ENCODE peak calls at places on chromosomes 2 and 18, in six cellular contexts. P is endodermal cell, U is Panc1, R is heart right ventricle, C is uterus, Q is lung. G is an unnamed sample. For H3K4me1, the result is how much of the 10 kb centered on the place peaks cover.

GRCh38 chr2:7738596-7738995 is 821.4 kb downstream of the RNF144A start:
- DNase-seq in P (no peak), U (no peak), R (no peak), C (no peak), Q (no peak), G (no peak)

GRCh38 chr2:99689135-99689742 is 199.4 kb upstream of the REV1 start:
- DNase-seq in P (no peak), U (no peak), R (no peak), C (no peak), Q (no peak), G (no peak)

GRCh38 chr2:135099802-135100483 is 47.9 kb downstream of the RAB3GAP1 start:
- DNase-seq in P (no peak), U (no peak), R (no peak), C (no peak), Q (no peak), G (no peak)

GRCh38 chr18:34222396-34223163 is 2.1 kb downstream of the NOL4 start:
- DNase-seq in P (peak), U (no peak), R (no peak), C (no peak), Q (no peak), G (no peak)

GRCh38 chr18:457120-457519 is 43.4 kb downstream of the COLEC12 start:
- DNase-seq in P (peak), U (no peak), R (peak), C (peak), Q (no peak), G (no peak)

GRCh38 chr18:37322497-37323035 is 243.0 kb downstream of the CELF4 start:
- DNase-seq in P (peak), U (no peak), R (peak), C (peak), Q (no peak), G (no peak)

GRCh38 chr2:111219734-111220505 is 99.2 kb downstream of the BCL2L11 start:
- DNase-seq in P (no peak), U (no peak), R (no peak), C (no peak), Q (peak), G (no peak)

GRCh38 chr18:4107049-4107459 is 348.1 kb downstream of the DLGAP1 start:
- DNase-seq in P (no peak), U (no peak), R (no peak), C (no peak), Q (no peak), G (no peak)

GRCh38 chr2:210599476-210599875 is 43.1 kb downstream of the CPS1 start:
- DNase-seq in P (no peak), U (no peak), R (no peak), C (no peak), Q (no peak), G (no peak)

GRCh38 chr18:33159151-33159550 is 281.4 kb downstream of the CCDC178 start:
- DNase-seq in P (no peak), U (no peak), R (no peak), C (no peak), Q (no peak), G (no peak)

GRCh38 chr18:37487400-37487831 is 78.2 kb downstream of the CELF4 start:
- DNase-seq in P (no peak), U (no peak), R (peak), C (no peak), Q (no peak), G (no peak)

GRCh38 chr2:98637401-98638144 is 29.2 kb downstream of the UNC50 start:
- DNase-seq in P (no peak), U (no peak), R (no peak), C (no peak), Q (no peak), G (no peak)

GRCh38 chr2:196276421-196276820 is 105.0 kb upstream of the STK17B start:
- DNase-seq in P (no peak), U (no peak), R (no peak), C (no peak), Q (no peak), G (no peak)

GRCh38 chr2:12326449-12327190 is 390.1 kb upstream of the TRIB2 start:
- DNase-seq in P (peak), U (no peak), R (no peak), C (no peak), Q (no peak), G (peak)
- H3K4me1 ChIP-seq in P (under half), U (under half), R (under half), C (under half), Q (under half), G (under half)

GRCh38 chr18:55384115-55384514 is 203.9 kb downstream of the TCF4 start:
- DNase-seq in P (no peak), U (no peak), R (no peak), C (no peak), Q (no peak), G (no peak)

GRCh38 chr18:55385770-55386169 is 202.2 kb downstream of the TCF4 start:
- DNase-seq in P (no peak), U (no peak), R (no peak), C (no peak), Q (no peak), G (no peak)

GRCh38 chr18:55382277-55382805 is 205.7 kb downstream of the TCF4 start:
- DNase-seq in P (no peak), U (no peak), R (no peak), C (no peak), Q (no peak), G (no peak)

GRCh38 chr18:55386545-55386944 is 201.4 kb downstream of the TCF4 start:
- DNase-seq in P (no peak), U (no peak), R (no peak), C (no peak), Q (no peak), G (no peak)

GRCh38 chr18:55384551-55385275 is 203.3 kb downstream of the TCF4 start:
- DNase-seq in P (peak), U (no peak), R (no peak), C (no peak), Q (no peak), G (no peak)
- TF ChIP-seq CTCF in P (peak), U (peak), R (peak), C (peak), Q (no peak), G (no peak)

GRCh38 chr2:203894262-203894661 is 26.7 kb downstream of the CTLA4 start:
- DNase-seq in P (no peak), U (no peak), R (no peak), C (no peak), Q (no peak), G (no peak)
- H3K4me1 ChIP-seq in P (under half), U (under half), R (under half), C (under half), Q (under half), G (under half)

GRCh38 chr2:182509231-182509630 is 82.4 kb upstream of the PDE1A start:
- DNase-seq in P (no peak), U (no peak), R (no peak), C (no peak), Q (no peak), G (no peak)

GRCh38 chr2:182506606-182507005 is 79.8 kb upstream of the PDE1A start:
- DNase-seq in P (no peak), U (no peak), R (peak), C (no peak), Q (no peak), G (no peak)

GRCh38 chr2:182499706-182500470 is 73.1 kb upstream of the PDE1A start:
- DNase-seq in P (no peak), U (no peak), R (peak), C (no peak), Q (no peak), G (no peak)

GRCh38 chr2:182504903-182505302 is 78.1 kb upstream of the PDE1A start:
- DNase-seq in P (no peak), U (no peak), R (peak), C (peak), Q (no peak), G (no peak)

DNA sequence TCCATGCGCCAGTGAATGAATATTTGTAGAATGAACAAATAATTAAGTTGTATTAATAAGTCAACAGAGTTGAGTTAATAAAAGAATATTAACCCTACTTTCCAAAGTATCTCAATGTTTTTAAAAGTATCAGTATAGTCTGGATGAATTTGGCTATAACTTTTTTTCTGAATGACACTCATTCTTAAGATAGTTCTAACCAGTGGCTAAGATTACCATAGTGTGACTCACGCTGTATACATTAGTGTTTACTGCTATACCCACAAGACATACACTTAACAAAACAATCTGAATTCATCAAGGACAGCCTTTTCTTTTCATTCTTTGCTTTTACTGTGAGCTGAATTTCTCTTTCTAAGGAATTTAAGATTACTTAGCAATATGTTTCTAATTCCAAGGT is 77.0 kb upstream of the PDE1A start:
- DNase-seq in P (no peak), U (no peak), R (no peak), C (no peak), Q (no peak), G (no peak)
- TF ChIP-seq CTCF in P (no peak), U (no peak), R (no peak), C (no peak), Q (no peak), G (no peak)

DNA sequence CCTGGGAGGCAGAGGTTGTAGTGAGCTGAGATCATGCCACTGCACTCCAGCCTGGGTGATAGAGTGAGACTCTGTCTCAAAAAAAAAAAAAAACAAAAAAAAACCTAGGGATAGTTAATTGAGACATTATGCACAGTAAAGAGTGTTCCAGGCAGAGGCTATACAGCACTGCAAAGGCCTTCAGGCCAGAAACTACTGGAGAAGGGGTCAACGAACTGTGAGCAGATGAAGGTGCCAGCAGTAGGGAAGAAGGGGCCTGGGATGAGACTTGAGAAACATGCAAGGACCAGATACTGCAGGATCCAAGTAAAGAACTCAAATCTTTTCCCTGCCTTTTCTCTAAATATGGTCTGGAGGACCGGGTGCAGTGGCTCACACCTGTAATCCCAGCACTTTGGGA is 26.0 kb upstream of the PCBP1 start:
- DNase-seq in P (no peak), U (no peak), R (no peak), C (no peak), Q (no peak), G (peak)
- H3K4me1 ChIP-seq in P (under half), U (under half), R (under half), C (under half), Q (under half), G (under half)

DNA sequence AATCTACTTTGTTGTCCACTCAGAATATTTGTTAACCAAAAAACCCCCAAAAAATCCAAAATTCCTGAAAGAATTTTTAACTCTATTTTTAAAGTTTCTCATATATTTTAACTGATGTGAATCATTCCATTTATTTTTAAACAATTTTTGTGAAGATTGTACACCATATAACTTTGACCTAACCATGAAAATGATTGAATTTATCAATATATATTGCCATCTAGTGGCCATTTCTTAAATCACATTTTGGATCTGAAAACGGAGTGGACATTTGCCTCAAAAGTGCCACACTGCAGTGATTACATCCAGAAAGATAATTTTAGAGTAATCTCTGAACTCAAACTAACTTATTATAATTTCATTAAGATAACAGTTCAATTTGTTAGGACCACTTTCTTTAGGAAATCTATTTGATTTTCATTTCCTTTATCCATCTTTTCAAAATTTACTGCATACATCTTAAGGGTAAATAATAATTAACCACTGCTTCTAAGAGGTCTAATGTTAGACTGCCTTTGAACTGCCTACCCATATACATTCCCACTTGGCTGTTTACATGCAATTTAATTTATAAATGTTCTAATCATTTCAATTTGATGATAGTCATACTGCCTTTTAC is 71.1 kb downstream of the DSC3 start:
- DNase-seq in P (no peak), U (no peak), R (no peak), C (no peak), Q (no peak), G (no peak)
- TF ChIP-seq CTCF in P (peak), U (peak), R (peak), C (peak), Q (peak), G (peak)

G was measured in right lobe of liver.